ENCODE peak calls at places on chromosome 13, in four cellular contexts. A is A673; J is Karpas-422; E is CD4-positive, alpha-beta memory T cell. F is an unnamed sample.
A peak's percentile ranks its signal among the peaks of the same experiment; 100 is the strongest.

GRCh38 chr13:31090921-31091624 is 70.6 kb downstream of the HSPH1 start:
- DNase-seq in A (no peak), J (no peak), E (no peak), F (peak; percentile 83)

GRCh38 chr13:104143760-104144406 is 1077.7 kb upstream of the SLC10A2 start:
- DNase-seq in A (no peak), J (no peak), E (no peak), F (no peak)

GRCh38 chr13:43805071-43805468 is 18.3 kb upstream of the ENOX1 start:
- DNase-seq in A (peak; percentile 5), J (no peak), E (no peak), F (peak; percentile 19)

GRCh38 chr13:50353651-50354415 is 338.6 kb downstream of the KCNRG start:
- DNase-seq in A (peak; percentile 9), J (no peak), E (no peak), F (peak; percentile 72)

GRCh38 chr13:35765387-35765786 is 288.9 kb upstream of the MAB21L1 start:
- DNase-seq in A (no peak), J (no peak), E (no peak), F (peak; percentile 36)

GRCh38 chr13:52862358-52863206 is 14.1 kb upstream of the PCDH8 start:
- DNase-seq in A (peak; percentile 34), J (peak; percentile 68), E (no peak), F (no peak)

GRCh38 chr13:32079586-32079985 is 48.0 kb downstream of the FRY start:
- DNase-seq in A (no peak), J (no peak), E (no peak), F (peak; percentile 31)

GRCh38 chr13:39144941-39145533 is 106.8 kb downstream of the NHLRC3 start:
- DNase-seq in A (peak; percentile 87), J (peak; percentile 68), E (no peak), F (peak; percentile 72)

GRCh38 chr13:91148098-91148497 is 199.4 kb upstream of the MIR17HG start:
- DNase-seq in A (no peak), J (no peak), E (no peak), F (no peak)

GRCh38 chr13:22926176-22927007 is 254.4 kb upstream of the SGCG start:
- DNase-seq in A (no peak), J (no peak), E (no peak), F (no peak)

GRCh38 chr13:24261566-24261965 is 47.8 kb upstream of the C1QTNF9 start:
- DNase-seq in A (no peak), J (no peak), E (peak; percentile 73), F (no peak)

GRCh38 chr13:107211073-107211472 is 643.1 kb upstream of the ARGLU1 start:
- DNase-seq in A (peak; percentile 94), J (peak; percentile 89), E (no peak), F (peak; percentile 73)

GRCh38 chr13:38535271-38535670 is 151.6 kb upstream of the FREM2 start:
- DNase-seq in A (no peak), J (no peak), E (no peak), F (peak; percentile 45)

GRCh38 chr13:113667771-113668490 is 912 bp downstream of the GRK1 start:
- DNase-seq in A (no peak), J (no peak), E (no peak), F (peak; percentile 1)

GRCh38 chr13:98489446-98490194 is 87.3 kb downstream of the STK24 start:
- DNase-seq in A (no peak), J (no peak), E (no peak), F (no peak)

GRCh38 chr13:98492335-98493034 is 84.4 kb downstream of the STK24 start:
- DNase-seq in A (no peak), J (no peak), E (no peak), F (no peak)

GRCh38 chr13:98490195-98490771 is 86.6 kb downstream of the STK24 start:
- DNase-seq in A (no peak), J (no peak), E (no peak), F (no peak)

GRCh38 chr13:98488736-98489135 is 88.2 kb downstream of the STK24 start:
- DNase-seq in A (no peak), J (peak; percentile 60), E (no peak), F (no peak)

GRCh38 chr13:98490866-98491265 is 86.0 kb downstream of the STK24 start:
- DNase-seq in A (no peak), J (no peak), E (no peak), F (no peak)
- H3K4me1 ChIP-seq in A (peaks cover 27% of the 10 kb centered on the region), J (peaks cover 46% of the 10 kb centered on the region), E (peaks cover 81% of the 10 kb centered on the region), F (peaks cover under 1% of the 10 kb centered on the region)

GRCh38 chr13:99892866-99893504 is 78.6 kb downstream of the ZIC5 start:
- DNase-seq in A (no peak), J (no peak), E (no peak), F (no peak)

GRCh38 chr13:99893567-99893966 is 78.0 kb downstream of the ZIC5 start:
- DNase-seq in A (no peak), J (no peak), E (no peak), F (no peak)

GRCh38 chr13:99894835-99895427 is 76.6 kb downstream of the ZIC5 start:
- DNase-seq in A (no peak), J (no peak), E (no peak), F (no peak)

GRCh38 chr13:99894105-99894504 is 77.5 kb downstream of the ZIC5 start:
- DNase-seq in A (no peak), J (peak; percentile 62), E (no peak), F (no peak)

GRCh38 chr13:99892189-99892588 is 79.4 kb downstream of the ZIC5 start:
- DNase-seq in A (no peak), J (peak; percentile 76), E (no peak), F (no peak)
- H3K27me3 ChIP-seq in A (no peaks in the 10 kb centered on the region), J (no peaks in the 10 kb centered on the region), E (peaks cover 19% of the 10 kb centered on the region), F (no peaks in the 10 kb centered on the region)

GRCh38 chr13:27428160-27428559 is 3.7 kb downstream of the GTF3A start:
- DNase-seq in A (no peak), J (no peak), E (no peak), F (no peak)
- H3K4me1 ChIP-seq in A (peaks cover 17% of the 10 kb centered on the region), J (peaks cover 25% of the 10 kb centered on the region), E (peaks cover 79% of the 10 kb centered on the region), F (peaks cover 14% of the 10 kb centered on the region)

DNA sequence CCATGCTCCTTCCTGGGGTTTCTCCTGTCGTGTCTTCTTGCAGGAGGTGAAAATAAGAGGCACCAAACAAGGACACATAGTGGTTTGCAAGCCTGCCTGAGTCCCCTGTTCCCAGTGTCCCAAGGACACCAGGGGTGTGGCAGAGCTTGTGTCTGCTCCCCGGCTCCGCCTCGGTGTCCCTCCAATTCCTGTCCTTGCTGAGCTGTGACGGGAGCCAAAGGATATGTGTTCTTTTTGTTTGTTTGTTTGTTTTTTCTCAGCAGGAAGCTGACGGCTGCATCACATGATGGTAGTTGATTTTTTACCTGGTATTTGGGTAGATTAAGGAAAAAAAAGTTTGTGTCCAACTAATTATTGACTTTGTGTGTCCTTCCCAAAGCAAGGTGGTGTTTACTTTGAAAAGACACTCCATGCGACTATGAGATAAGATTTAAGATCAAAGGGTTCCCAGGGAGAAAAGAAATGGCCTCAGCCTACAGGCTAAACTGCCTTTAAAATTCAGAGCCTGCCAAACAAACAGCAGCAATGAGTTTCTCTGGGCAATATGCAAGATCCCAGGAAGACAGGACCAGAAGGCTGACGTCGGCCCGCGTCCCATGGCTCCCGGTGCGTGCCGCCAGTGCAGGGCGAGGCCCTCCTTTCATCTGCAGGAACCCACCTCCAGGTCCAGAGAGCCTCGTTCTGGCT is 50.8 kb upstream of the XPO4 start:
- DNase-seq in A (no peak), J (no peak), E (no peak), F (no peak)
- H3K27me3 ChIP-seq in A (no peaks in the 10 kb centered on the region), J (no peaks in the 10 kb centered on the region), E (no peaks in the 10 kb centered on the region), F (no peaks in the 10 kb centered on the region)

DNA sequence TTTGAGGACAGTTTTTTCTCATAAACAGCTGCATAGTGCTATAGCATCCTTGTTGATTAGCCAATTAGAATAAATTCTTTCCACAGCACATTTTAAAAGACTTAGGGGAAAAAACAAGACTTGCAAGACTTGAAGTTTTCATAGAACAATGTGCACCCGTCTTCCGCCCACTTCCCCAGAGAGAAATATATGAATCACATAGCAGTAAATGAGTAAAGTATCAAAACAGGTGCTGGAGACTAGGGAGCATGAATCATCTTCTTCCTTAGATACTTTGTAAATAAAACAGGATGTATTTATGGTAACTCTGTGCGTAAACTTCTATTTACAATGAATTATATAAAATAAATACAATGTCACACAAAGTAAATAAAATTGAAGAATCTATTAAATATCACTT is 75.1 kb downstream of the COL4A2 start:
- DNase-seq in A (peak; percentile 36), J (no peak), E (no peak), F (no peak)
- H3K4me1 ChIP-seq in A (peaks cover 42% of the 10 kb centered on the region), J (no peaks in the 10 kb centered on the region), E (no peaks in the 10 kb centered on the region), F (peaks cover 39% of the 10 kb centered on the region)

GRCh38 chr13:96089749-96090239 is at the start of gene HS6ST3:
- DNase-seq in A (peak; percentile 31), J (peak; percentile 43), E (no peak), F (peak; percentile 32)

GRCh38 chr13:96086736-96087135 is 3.2 kb upstream of the HS6ST3 start:
- DNase-seq in A (no peak), J (no peak), E (no peak), F (no peak)

GRCh38 chr13:96091164-96091931 is 1.4 kb downstream of the HS6ST3 start:
- DNase-seq in A (no peak), J (no peak), E (no peak), F (no peak)

GRCh38 chr13:96090240-96091101 is 564 bp downstream of the HS6ST3 start:
- DNase-seq in A (peak; percentile 15), J (no peak), E (no peak), F (peak; percentile 11)

GRCh38 chr13:96089139-96089538 is 768 bp upstream of the HS6ST3 start:
- DNase-seq in A (no peak), J (no peak), E (no peak), F (no peak)
- H3K27me3 ChIP-seq in A (peaks cover 82% of the 10 kb centered on the region), J (no peaks in the 10 kb centered on the region), E (peaks cover 3% of the 10 kb centered on the region), F (peaks cover 35% of the 10 kb centered on the region)

DNA sequence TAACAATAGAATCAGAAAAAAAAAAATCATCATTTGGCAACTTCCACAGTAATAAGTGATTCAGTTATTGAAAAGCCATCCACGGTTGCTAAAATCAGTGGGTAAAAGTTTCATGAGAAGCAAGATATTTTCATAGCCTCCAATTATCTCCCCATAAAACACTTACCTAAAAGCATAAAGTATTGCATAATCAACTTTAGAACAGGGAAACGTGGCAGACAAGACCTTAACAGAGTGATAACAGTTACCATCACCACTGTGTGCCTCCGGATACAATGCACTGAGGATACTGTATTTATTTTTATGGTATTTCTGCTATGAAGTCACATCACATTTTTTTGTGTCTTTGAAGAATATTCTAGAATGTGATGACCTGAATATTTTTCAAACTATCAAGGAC is 37.0 kb downstream of the ABCC4 start:
- DNase-seq in A (no peak), J (no peak), E (no peak), F (no peak)
- H3K4me1 ChIP-seq in A (peaks cover 19% of the 10 kb centered on the region), J (peaks cover 47% of the 10 kb centered on the region), E (no peaks in the 10 kb centered on the region), F (peaks cover 17% of the 10 kb centered on the region)

DNA sequence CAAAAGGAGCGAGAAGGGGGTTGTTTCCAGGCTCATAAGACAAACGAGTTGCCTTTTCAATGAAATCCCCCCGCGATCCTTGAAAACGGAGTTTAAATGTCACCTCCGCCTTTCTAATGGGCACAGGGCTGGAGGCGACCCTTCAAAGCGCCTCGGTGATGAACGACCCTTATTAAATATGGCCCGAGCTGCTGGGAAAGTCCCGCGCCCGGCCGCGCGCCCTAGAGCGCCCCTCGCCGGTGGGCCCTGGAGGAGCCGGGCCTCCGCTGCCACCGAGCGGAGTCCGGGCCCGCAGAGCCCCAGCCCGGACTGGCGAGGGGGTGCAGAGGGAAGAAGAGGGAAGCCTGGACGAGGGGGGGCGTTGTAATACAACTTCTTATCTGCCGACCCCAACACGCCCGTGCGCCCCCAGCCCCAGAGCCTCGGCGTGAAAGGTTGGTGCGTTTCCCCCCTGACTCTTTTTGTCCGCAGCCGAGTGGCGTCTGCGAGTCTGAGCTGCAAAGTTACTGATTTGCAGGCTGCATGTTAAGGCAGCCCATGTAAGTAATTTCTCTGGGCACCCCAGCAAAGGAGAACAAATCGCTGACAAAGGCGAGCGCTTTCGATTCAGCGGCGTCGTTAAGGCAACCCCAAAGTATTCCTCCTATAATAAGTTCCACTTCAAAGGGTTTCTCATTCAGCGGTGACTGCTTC is 11.9 kb downstream of the ZIC5 start:
- DNase-seq in A (no peak), J (no peak), E (no peak), F (no peak)
- H3K27me3 ChIP-seq in A (no peaks in the 10 kb centered on the region), J (no peaks in the 10 kb centered on the region), E (peaks cover 85% of the 10 kb centered on the region), F (no peaks in the 10 kb centered on the region)

GRCh38 chr13:46596501-46596900 is 43.5 kb downstream of the LRCH1 start:
- DNase-seq in A (no peak), J (no peak), E (no peak), F (no peak)
- H3K4me1 ChIP-seq in A (peaks cover 77% of the 10 kb centered on the region), J (peaks cover 40% of the 10 kb centered on the region), E (peaks cover 66% of the 10 kb centered on the region), F (no peaks in the 10 kb centered on the region)